ENCODE peak calls at places on chromosomes 6 and 20, in eight cellular contexts. S, W, J, I, B, Q, A and G are unnamed samples.
A peak's percentile ranks its signal among the peaks of the same experiment; 100 is the strongest.

GRCh38 chr20:17448071-17448470 is 83.1 kb downstream of the BFSP1 start:
- DNase-seq in S (no peak), W (no peak), J (no peak), I (no peak), B (no peak), Q (no peak), A (no peak), G (no peak)

GRCh38 chr6:85126448-85127178 is 323.3 kb upstream of the NT5E start:
- DNase-seq in S (peak; percentile 10), W (no peak), J (no peak), I (peak; percentile 8), B (peak; percentile 14), Q (peak; percentile 32), A (peak; percentile 72), G (peak; percentile 77)

GRCh38 chr6:69696273-69696672 is 100.5 kb downstream of the LMBRD1 start:
- DNase-seq in S (no peak), W (no peak), J (no peak), I (no peak), B (no peak), Q (no peak), A (no peak), G (no peak)

GRCh38 chr6:18241208-18241836 is 23.0 kb downstream of the DEK start:
- DNase-seq in S (no peak), W (no peak), J (no peak), I (no peak), B (no peak), Q (no peak), A (no peak), G (no peak)

GRCh38 chr20:37042986-37043972 is 52.5 kb downstream of the RBL1 start:
- DNase-seq in S (peak; percentile 9), W (no peak), J (no peak), I (peak; percentile 36), B (no peak), Q (no peak), A (no peak), G (no peak)

GRCh38 chr6:33983721-33984465 is 162.0 kb downstream of the GRM4 start:
- DNase-seq in S (no peak), W (no peak), J (no peak), I (no peak), B (no peak), Q (peak; percentile 12), A (no peak), G (no peak)

GRCh38 chr6:137839076-137839475 is 28.0 kb upstream of the TNFAIP3 start:
- DNase-seq in S (no peak), W (no peak), J (no peak), I (no peak), B (no peak), Q (no peak), A (no peak), G (no peak)

GRCh38 chr6:56096946-56097345 is 150.4 kb downstream of the COL21A1 start:
- DNase-seq in S (no peak), W (no peak), J (no peak), I (no peak), B (no peak), Q (no peak), A (no peak), G (no peak)

GRCh38 chr20:25408890-25409289 is 1.4 kb downstream of the GINS1 start:
- DNase-seq in S (no peak), W (no peak), J (no peak), I (no peak), B (no peak), Q (no peak), A (no peak), G (no peak)

GRCh38 chr6:169807219-169807618 is 55.8 kb downstream of the ERMARD start:
- DNase-seq in S (no peak), W (no peak), J (no peak), I (no peak), B (no peak), Q (no peak), A (no peak), G (no peak)

GRCh38 chr6:137365648-137366047 is 128.5 kb downstream of the OLIG3 start:
- DNase-seq in S (no peak), W (no peak), J (no peak), I (no peak), B (no peak), Q (no peak), A (no peak), G (no peak)

GRCh38 chr6:33124525-33124901 is 48.7 kb downstream of the HLA-DPB1 start:
- DNase-seq in S (no peak), W (no peak), J (no peak), I (no peak), B (no peak), Q (no peak), A (no peak), G (no peak)

GRCh38 chr20:368915-369314 is 11.6 kb upstream of the TRIB3 start:
- DNase-seq in S (no peak), W (no peak), J (no peak), I (no peak), B (no peak), Q (no peak), A (no peak), G (no peak)

GRCh38 chr20:49450281-49450707 is 32.2 kb downstream of the KCNB1 start:
- DNase-seq in S (no peak), W (no peak), J (no peak), I (no peak), B (no peak), Q (peak; percentile 62), A (no peak), G (no peak)

GRCh38 chr20:2707353-2708072 is 14.9 kb downstream of the EBF4 start:
- DNase-seq in S (no peak), W (no peak), J (no peak), I (no peak), B (no peak), Q (no peak), A (no peak), G (no peak)

GRCh38 chr20:2708665-2709064 is 16.1 kb downstream of the EBF4 start:
- DNase-seq in S (no peak), W (no peak), J (no peak), I (no peak), B (no peak), Q (no peak), A (no peak), G (no peak)

GRCh38 chr20:2709205-2709981 is 16.8 kb downstream of the EBF4 start:
- DNase-seq in S (no peak), W (no peak), J (no peak), I (no peak), B (no peak), Q (no peak), A (no peak), G (no peak)

GRCh38 chr20:2708073-2708415 is 15.5 kb downstream of the EBF4 start:
- DNase-seq in S (no peak), W (no peak), J (no peak), I (no peak), B (no peak), Q (no peak), A (no peak), G (no peak)

DNA sequence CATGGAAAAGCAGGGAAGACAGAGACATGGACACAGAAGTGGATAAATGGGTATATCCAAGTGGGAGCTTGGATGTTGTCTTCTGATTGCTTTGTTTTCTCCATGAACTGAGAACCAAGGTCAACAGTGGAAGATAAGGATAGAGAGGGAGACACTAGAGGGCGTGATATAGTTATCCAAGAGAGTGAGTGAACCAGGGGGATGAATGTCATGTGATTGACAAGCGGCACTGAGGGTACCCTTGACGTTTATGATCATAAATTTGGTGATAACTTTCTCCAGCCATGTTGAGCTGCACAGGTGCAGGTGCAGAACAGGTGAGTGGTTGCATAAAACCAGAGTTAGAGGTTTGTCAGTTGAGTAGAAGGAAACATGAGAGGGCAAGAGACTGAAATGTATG is 20.7 kb downstream of the EBF4 start:
- DNase-seq in S (no peak), W (no peak), J (no peak), I (peak; percentile 30), B (no peak), Q (no peak), A (no peak), G (no peak)
- TF ChIP-seq CTCF in S (peak; percentile 29), W (no peak), J (no peak), I (peak; percentile 72), B (peak; percentile 6), Q (no peak), A (no peak), G (no peak)

GRCh38 chr6:148698671-148699180 is 48.1 kb upstream of the UST start:
- DNase-seq in S (no peak), W (peak; percentile 55), J (no peak), I (no peak), B (no peak), Q (no peak), A (no peak), G (no peak)

GRCh38 chr6:148700713-148701392 is 46.0 kb upstream of the UST start:
- DNase-seq in S (peak; percentile 11), W (no peak), J (no peak), I (no peak), B (no peak), Q (no peak), A (no peak), G (peak; percentile 14)

GRCh38 chr6:148697895-148698440 is 48.9 kb upstream of the UST start:
- DNase-seq in S (no peak), W (peak; percentile 63), J (no peak), I (no peak), B (no peak), Q (no peak), A (no peak), G (no peak)

GRCh38 chr6:148701393-148701774 is 45.4 kb upstream of the UST start:
- DNase-seq in S (no peak), W (no peak), J (no peak), I (no peak), B (no peak), Q (no peak), A (no peak), G (no peak)

DNA sequence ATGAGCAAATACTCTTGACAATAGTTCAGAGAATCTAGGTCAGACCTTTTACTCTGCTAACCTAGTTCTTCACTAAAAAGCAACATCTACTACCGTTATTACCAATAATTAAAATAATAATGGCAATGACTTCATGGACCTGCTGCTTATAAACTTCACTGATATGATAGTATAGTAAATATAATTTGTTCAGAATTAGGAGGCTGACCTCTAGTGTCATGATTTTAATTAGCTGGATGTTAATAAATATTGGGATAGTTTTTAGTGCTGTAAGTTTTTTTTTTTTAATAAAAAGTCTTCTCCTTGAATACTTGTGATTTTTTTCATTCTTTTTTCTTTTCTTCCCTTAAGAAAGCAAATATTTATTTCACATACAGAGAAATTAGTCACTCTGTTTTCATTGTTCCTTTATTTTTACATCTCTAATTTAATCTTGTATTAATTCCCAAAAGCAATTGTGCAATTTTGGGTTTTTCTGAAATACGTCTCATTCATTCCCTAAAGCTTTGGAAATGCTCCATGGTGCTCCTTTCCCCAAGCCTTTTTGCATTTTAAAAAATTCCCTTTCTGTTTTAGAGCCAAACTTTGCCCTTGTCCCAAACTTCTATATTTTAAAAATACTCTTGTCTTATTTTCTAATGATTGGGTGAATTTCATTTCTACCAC is 46.6 kb upstream of the UST start:
- DNase-seq in S (no peak), W (no peak), J (no peak), I (no peak), B (no peak), Q (no peak), A (no peak), G (no peak)
- TF ChIP-seq CTCF in S (no peak), W (no peak), J (no peak), I (peak; percentile 52), B (no peak), Q (no peak), A (no peak), G (no peak)

GRCh38 chr20:58864346-58864745 is 11.8 kb downstream of the GNAS start:
- DNase-seq in S (no peak), W (no peak), J (no peak), I (peak; percentile 46), B (no peak), Q (no peak), A (no peak), G (no peak)
- TF ChIP-seq CTCF in S (no peak), W (no peak), J (no peak), I (peak; percentile 76), B (peak; percentile 20), Q (no peak), A (no peak), G (no peak)

GRCh38 chr6:44627091-44627878 is 239.8 kb downstream of the CDC5L start:
- DNase-seq in S (peak; percentile 23), W (no peak), J (no peak), I (no peak), B (no peak), Q (no peak), A (peak; percentile 55), G (peak; percentile 23)
- TF ChIP-seq CTCF in S (no peak), W (no peak), J (no peak), I (no peak), B (no peak), Q (no peak), A (no peak), G (no peak)